ENCODE peak calls at places on chromosomes 6 and 20, in eight cellular contexts. T is aorta, E is occipital lobe, G is NT2/D1, L is amygdala, X is Calu3, K is NCI-H748 treated with DMSO at 0.1 percent for 48 hours, S is NCI-H1092 treated with DMSO at 0.1 percent for 48 hours. H is an unnamed sample.

GRCh38 chr6:85574932-85575598 is 18.6 kb downstream of the SNX14 start:
- DNase-seq in T (no peak), E (no peak), G (no peak), L (no peak), X (peak), K (no peak), S (no peak), H (no peak)

GRCh38 chr6:157056275-157056674 is 267.0 kb downstream of the TMEM242 start:
- DNase-seq in T (no peak), E (no peak), G (no peak), L (no peak), X (no peak), K (no peak), S (no peak), H (no peak)

GRCh38 chr6:53309059-53309896 is 39.5 kb downstream of the ELOVL5 start:
- DNase-seq in T (no peak), E (no peak), G (no peak), L (no peak), X (no peak), K (no peak), S (peak), H (peak)

GRCh38 chr20:16966276-16966880 is 218.2 kb downstream of the OTOR start:
- DNase-seq in T (no peak), E (no peak), G (no peak), L (no peak), X (no peak), K (no peak), S (no peak), H (no peak)

GRCh38 chr20:3734111-3734843 is 1.8 kb downstream of the HSPA12B start:
- DNase-seq in T (no peak), E (no peak), G (no peak), L (no peak), X (no peak), K (no peak), S (no peak), H (no peak)

GRCh38 chr20:44576297-44576696 is 6.1 kb upstream of the PKIG start:
- DNase-seq in T (no peak), E (no peak), G (no peak), L (no peak), X (peak), K (no peak), S (peak), H (no peak)

GRCh38 chr20:48065833-48066232 is 280.6 kb upstream of the SULF2 start:
- DNase-seq in T (no peak), E (no peak), G (no peak), L (no peak), X (no peak), K (no peak), S (no peak), H (no peak)

GRCh38 chr6:169302255-169302654 is 48.6 kb upstream of the THBS2 start:
- DNase-seq in T (no peak), E (no peak), G (no peak), L (no peak), X (no peak), K (no peak), S (no peak), H (no peak)

GRCh38 chr6:131949615-131949908 is 1.6 kb downstream of the CCN2 start:
- DNase-seq in T (no peak), E (no peak), G (no peak), L (no peak), X (no peak), K (no peak), S (no peak), H (no peak)

GRCh38 chr6:96809119-96809518 is 28.2 kb downstream of the GPR63 start:
- DNase-seq in T (no peak), E (no peak), G (no peak), L (no peak), X (no peak), K (no peak), S (no peak), H (no peak)

GRCh38 chr20:51237790-51238189 is 214.9 kb upstream of the KCNG1 start:
- DNase-seq in T (no peak), E (no peak), G (no peak), L (no peak), X (no peak), K (no peak), S (no peak), H (no peak)

GRCh38 chr20:50152394-50153152 is 950 bp downstream of the PEDS1 start:
- DNase-seq in T (no peak), E (no peak), G (no peak), L (no peak), X (peak), K (no peak), S (no peak), H (no peak)

GRCh38 chr6:15088904-15089568 is 156.8 kb upstream of the JARID2 start:
- DNase-seq in T (no peak), E (no peak), G (no peak), L (no peak), X (no peak), K (no peak), S (no peak), H (no peak)

GRCh38 chr6:161547617-161548016 is 273.8 kb upstream of the AGPAT4 start:
- DNase-seq in T (no peak), E (no peak), G (no peak), L (no peak), X (no peak), K (peak), S (peak), H (no peak)

GRCh38 chr20:31698803-31699718 is 23.6 kb downstream of the BCL2L1 start:
- DNase-seq in T (peak), E (peak), G (no peak), L (peak), X (peak), K (no peak), S (no peak), H (no peak)

GRCh38 chr20:24831232-24831631 is 117.8 kb upstream of the CST7 start:
- DNase-seq in T (no peak), E (no peak), G (no peak), L (no peak), X (no peak), K (no peak), S (no peak), H (no peak)

GRCh38 chr6:155103816-155104366 is 108.8 kb downstream of the TIAM2 start:
- DNase-seq in T (peak), E (no peak), G (no peak), L (no peak), X (no peak), K (no peak), S (no peak), H (no peak)

GRCh38 chr20:63172726-63173125 is 43.2 kb downstream of the YTHDF1 start:
- DNase-seq in T (no peak), E (no peak), G (no peak), L (no peak), X (peak), K (no peak), S (no peak), H (no peak)

GRCh38 chr6:13573669-13574110 is 711 bp upstream of the SIRT5 start:
- DNase-seq in T (peak), E (peak), G (no peak), L (peak), X (peak), K (no peak), S (no peak), H (peak)

GRCh38 chr6:56528412-56528841 is 114.3 kb downstream of the DST start:
- DNase-seq in T (no peak), E (no peak), G (no peak), L (no peak), X (no peak), K (no peak), S (no peak), H (no peak)

GRCh38 chr6:167104388-167104787 is 18.5 kb upstream of the CCR6 start:
- DNase-seq in T (no peak), E (no peak), G (no peak), L (no peak), X (no peak), K (no peak), S (no peak), H (no peak)

H was measured in NCI-H446.